ENCODE peak calls at places on chromosomes 6 and 20, in four cellular contexts. D is fibroblast of the aortic adventitia, B is IMR-90, I is tibial nerve. U is an unnamed sample.
A peak's percentile ranks its signal among the peaks of the same experiment; 100 is the strongest.

GRCh38 chr20:40945754-40946451 is 82.7 kb upstream of the TOP1 start:
- DNase-seq in D (peak; percentile 75), B (peak; percentile 52), I (peak; percentile 17), U (no peak)

GRCh38 chr6:159981591-159982245 is 12.8 kb downstream of the IGF2R start:
- DNase-seq in D (peak; percentile 79), B (peak; percentile 91), I (no peak), U (no peak)

GRCh38 chr6:3769610-3770009 is 18.1 kb upstream of the PXDC1 start:
- DNase-seq in D (peak; percentile 47), B (peak; percentile 68), I (no peak), U (no peak)

GRCh38 chr6:30877419-30878262 is 6.7 kb upstream of the DDR1 start:
- DNase-seq in D (peak; percentile 94), B (peak; percentile 90), I (peak; percentile 90), U (peak; percentile 62)

GRCh38 chr6:149392093-149392492 is 8.0 kb upstream of the SUMO4 start:
- DNase-seq in D (no peak), B (no peak), I (no peak), U (no peak)

GRCh38 chr6:106631356-106631755 is 2.0 kb downstream of the QRSL1 start:
- DNase-seq in D (peak; percentile 5), B (peak; percentile 13), I (no peak), U (no peak)

GRCh38 chr6:42396720-42397119 is 55.0 kb downstream of the TRERF1 start:
- DNase-seq in D (no peak), B (no peak), I (no peak), U (no peak)

GRCh38 chr6:16799279-16800193 is 38.3 kb upstream of the ATXN1 start:
- DNase-seq in D (peak; percentile 42), B (peak; percentile 49), I (no peak), U (no peak)

GRCh38 chr6:47247227-47247797 is 62.4 kb downstream of the TNFRSF21 start:
- DNase-seq in D (no peak), B (no peak), I (no peak), U (no peak)

GRCh38 chr6:28315628-28316027 is 20.3 kb downstream of the ZSCAN31 start:
- DNase-seq in D (no peak), B (peak; percentile 14), I (no peak), U (no peak)

GRCh38 chr6:156658186-156658585 is 119.0 kb upstream of the ARID1B start:
- DNase-seq in D (peak; percentile 94), B (peak; percentile 80), I (no peak), U (peak; percentile 76)

GRCh38 chr6:89079611-89080213 is 839 bp upstream of the PNRC1 start:
- DNase-seq in D (peak; percentile 83), B (peak; percentile 74), I (peak; percentile 27), U (no peak)

GRCh38 chr20:36871640-36872570 is 4.0 kb upstream of the TLDC2 start:
- DNase-seq in D (no peak), B (no peak), I (no peak), U (no peak)

GRCh38 chr20:54535045-54535444 is 59.7 kb downstream of the DOK5 start:
- DNase-seq in D (peak; percentile 76), B (no peak), I (no peak), U (no peak)

GRCh38 chr6:84554069-84554468 is 210.3 kb downstream of the TBX18 start:
- DNase-seq in D (peak; percentile 91), B (peak; percentile 8), I (no peak), U (no peak)

GRCh38 chr6:48315051-48315719 is 204.2 kb upstream of the PTCHD4 start:
- DNase-seq in D (no peak), B (no peak), I (no peak), U (no peak)

GRCh38 chr6:8499540-8499939 is 64.2 kb upstream of the SLC35B3 start:
- DNase-seq in D (peak; percentile 1), B (no peak), I (no peak), U (no peak)

GRCh38 chr20:25032478-25033183 is 25.3 kb downstream of the ACSS1 start:
- DNase-seq in D (peak; percentile 33), B (no peak), I (peak; percentile 69), U (no peak)

GRCh38 chr6:142118926-142119325 is 13.8 kb upstream of the GJE1 start:
- DNase-seq in D (peak; percentile 22), B (peak; percentile 23), I (no peak), U (no peak)

GRCh38 chr6:35267446-35267845 is 7.9 kb downstream of the ZNF76 start:
- DNase-seq in D (no peak), B (no peak), I (no peak), U (no peak)

GRCh38 chr6:48985025-48985424 is 478.0 kb downstream of the MMUT start:
- DNase-seq in D (peak; percentile 48), B (peak; percentile 82), I (no peak), U (no peak)

GRCh38 chr6:143536866-143537691 is 25.6 kb upstream of the FUCA2 start:
- DNase-seq in D (peak; percentile 46), B (peak; percentile 63), I (peak; percentile 24), U (no peak)

GRCh38 chr6:43878823-43879495 is 108.9 kb downstream of the VEGFA start:
- DNase-seq in D (no peak), B (no peak), I (no peak), U (no peak)

GRCh38 chr6:150236544-150236943 is 93.7 kb downstream of the PPP1R14C start:
- DNase-seq in D (no peak), B (no peak), I (no peak), U (no peak)

GRCh38 chr6:11672669-11673068 is 105.9 kb downstream of the ADTRP start:
- DNase-seq in D (no peak), B (no peak), I (no peak), U (no peak)

GRCh38 chr6:109480993-109481480 is 2.0 kb downstream of the ZBTB24 start:
- DNase-seq in D (no peak), B (no peak), I (no peak), U (no peak)

GRCh38 chr20:4068708-4069107 is 53.4 kb upstream of the RNF24 start:
- DNase-seq in D (no peak), B (no peak), I (no peak), U (no peak)

GRCh38 chr6:4910060-4910746 is 93.6 kb downstream of the RPP40 start:
- DNase-seq in D (no peak), B (no peak), I (no peak), U (no peak)

DNA sequence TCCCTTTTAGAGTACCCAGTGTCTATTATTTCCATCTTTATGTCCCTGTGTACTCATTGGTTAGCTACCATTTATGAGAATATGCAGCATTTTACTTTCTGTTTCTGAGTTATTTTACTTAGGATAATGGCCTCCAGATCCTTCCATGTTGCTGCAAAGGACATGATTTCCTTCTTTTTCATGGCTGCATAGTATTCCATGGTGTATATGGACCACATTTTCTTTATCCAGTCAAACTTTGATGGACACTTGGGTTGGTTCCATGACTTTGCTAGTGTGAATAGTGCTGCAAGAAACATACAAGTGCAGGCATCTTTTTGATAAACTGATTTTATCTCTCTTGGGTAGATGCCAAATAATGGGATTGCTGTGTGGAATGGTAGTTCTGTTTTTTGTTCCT is 55.4 kb downstream of the ZBTB2 start:
- DNase-seq in D (no peak), B (no peak), I (no peak), U (no peak)
- H3K4me3 ChIP-seq in D (no peak overlapping the region), B (no peak overlapping the region), I (no peak overlapping the region), U (no peak overlapping the region)

GRCh38 chr20:51381557-51381956 is 161.0 kb downstream of the NFATC2 start:
- DNase-seq in D (no peak), B (no peak), I (no peak), U (no peak)
- TF ChIP-seq CTCF in D (no peak), B (no peak), I (no peak), U (no peak)

DNA sequence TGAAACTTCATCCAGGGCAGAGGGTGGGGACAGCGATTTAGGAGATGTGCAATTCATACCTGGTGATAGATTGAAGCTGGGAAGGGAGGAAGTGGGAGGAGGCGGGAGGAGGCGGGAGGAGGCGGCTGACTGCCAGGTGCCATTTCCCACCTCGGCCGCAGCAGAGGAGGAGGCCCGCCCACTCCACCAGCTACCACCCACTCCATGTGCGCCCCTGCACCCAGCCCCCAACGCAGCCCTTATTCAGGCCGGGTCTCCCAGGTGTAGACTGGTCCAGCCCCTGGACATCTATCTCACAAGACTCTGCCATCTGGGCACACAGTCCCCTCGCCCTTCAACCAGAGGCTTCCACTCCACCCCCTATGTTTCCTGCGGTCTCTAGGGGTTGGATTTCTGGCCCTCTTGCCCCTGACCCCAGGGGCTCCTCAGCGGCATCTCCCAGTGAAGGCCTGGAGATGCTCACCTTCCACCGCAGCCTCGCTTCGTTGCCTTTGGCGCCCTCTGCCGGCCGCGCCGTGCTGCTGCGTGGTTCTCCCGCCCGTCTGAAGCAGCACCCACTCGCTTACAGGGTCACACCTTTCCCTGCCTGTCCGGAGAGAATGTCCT is 32.6 kb upstream of the FAM83D start:
- DNase-seq in D (peak; percentile 43), B (peak; percentile 18), I (no peak), U (no peak)
- H3K4me3 ChIP-seq in D (no peak overlapping the region), B (no peak overlapping the region), I (no peak overlapping the region), U (no peak overlapping the region)

GRCh38 chr6:56618050-56618449 is 24.6 kb downstream of the DST start:
- DNase-seq in D (no peak), B (no peak), I (no peak), U (no peak)
- TF ChIP-seq CTCF in D (peak; percentile 25), B (peak; percentile 14), I (no peak), U (no peak)

GRCh38 chr6:27178860-27179259 is 68.6 kb upstream of the PRSS16 start:
- DNase-seq in D (no peak), B (no peak), I (no peak), U (no peak)

GRCh38 chr6:27177454-27178000 is 70.0 kb upstream of the PRSS16 start:
- DNase-seq in D (peak; percentile 82), B (peak; percentile 83), I (peak; percentile 30), U (peak; percentile 47)

GRCh38 chr6:27174958-27175357 is 72.5 kb upstream of the PRSS16 start:
- DNase-seq in D (no peak), B (no peak), I (no peak), U (no peak)

GRCh38 chr6:27178001-27178730 is 69.3 kb upstream of the PRSS16 start:
- DNase-seq in D (peak; percentile 89), B (peak; percentile 94), I (peak; percentile 19), U (peak; percentile 73)

DNA sequence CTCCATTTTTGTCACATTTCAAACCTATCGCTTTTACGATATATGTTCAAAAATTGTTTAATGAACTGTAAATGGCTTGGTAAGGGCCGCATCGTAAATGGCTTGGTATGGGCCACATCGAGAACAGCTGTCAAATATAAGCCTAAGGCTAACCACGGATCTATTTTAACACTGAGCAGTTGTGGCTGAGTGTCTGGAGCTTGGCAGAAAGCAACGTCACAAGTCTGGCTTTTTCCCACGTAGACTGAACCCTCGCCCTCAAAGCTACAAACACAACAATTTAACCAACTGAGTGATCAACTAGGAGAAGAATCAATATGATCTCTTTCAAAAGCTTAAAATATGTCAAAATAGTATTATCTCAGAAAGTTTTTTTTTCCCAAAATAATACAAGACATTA is 71.4 kb upstream of the PRSS16 start:
- DNase-seq in D (peak; percentile 24), B (peak; percentile 67), I (no peak), U (no peak)
- H3K4me3 ChIP-seq in D (no peak overlapping the region), B (no peak overlapping the region), I (no peak overlapping the region), U (no peak overlapping the region)

GRCh38 chr6:82588020-82588419 is 224.4 kb downstream of the TPBG start:
- DNase-seq in D (no peak), B (no peak), I (no peak), U (no peak)
- TF ChIP-seq CTCF in D (peak; percentile 6), B (no peak), I (no peak), U (no peak)